ENCODE peak calls at places on chromosome 17, in five cellular contexts. E, N, R, Z and K are unnamed samples.

GRCh38 chr17:71440513-71440912 is 680.3 kb upstream of the SOX9 start:
- DNase-seq in E (peak; percentile 29), N (no peak), R (no peak), Z (no peak), K (no peak)

GRCh38 chr17:79799174-79799537 is 2.3 kb upstream of the CBX8 start:
- DNase-seq in E (no peak), N (no peak), R (no peak), Z (no peak), K (no peak)

GRCh38 chr17:72297326-72298115 is 176.7 kb downstream of the SOX9 start:
- DNase-seq in E (peak; percentile 32), N (peak; percentile 74), R (no peak), Z (no peak), K (peak; percentile 57)

GRCh38 chr17:67779098-67779672 is 46.1 kb upstream of the BPTF start:
- DNase-seq in E (peak; percentile 80), N (no peak), R (peak; percentile 22), Z (peak; percentile 30), K (peak; percentile 39)

GRCh38 chr17:58172369-58173071 is 5.7 kb downstream of the OR4D2 start:
- DNase-seq in E (peak; percentile 49), N (no peak), R (peak; percentile 50), Z (peak; percentile 49), K (no peak)

GRCh38 chr17:32161506-32162365 is 19.4 kb downstream of the RHOT1 start:
- DNase-seq in E (peak; percentile 95), N (peak; percentile 76), R (no peak), Z (no peak), K (no peak)

GRCh38 chr17:27800522-27800921 is at the start of gene NOS2:
- DNase-seq in E (no peak), N (no peak), R (no peak), Z (no peak), K (no peak)

GRCh38 chr17:27741361-27741861 is 58.9 kb downstream of the NOS2 start:
- DNase-seq in E (peak; percentile 14), N (no peak), R (no peak), Z (no peak), K (no peak)

GRCh38 chr17:79842656-79843474 is 3.6 kb upstream of the CBX4 start:
- DNase-seq in E (peak; percentile 34), N (no peak), R (no peak), Z (no peak), K (no peak)

GRCh38 chr17:66947311-66947710 is 17.2 kb upstream of the CACNG4 start:
- DNase-seq in E (no peak), N (no peak), R (no peak), Z (no peak), K (no peak)

GRCh38 chr17:76268991-76269981 is 4.1 kb downstream of the UBALD2 start:
- DNase-seq in E (no peak), N (no peak), R (no peak), Z (peak; percentile 45), K (no peak)

GRCh38 chr17:28585891-28586290 is 9.2 kb upstream of the ALDOC start:
- DNase-seq in E (no peak), N (no peak), R (no peak), Z (no peak), K (no peak)

GRCh38 chr17:10618202-10618635 is 38.9 kb downstream of the MYH3 start:
- DNase-seq in E (peak; percentile 79), N (peak; percentile 54), R (peak; percentile 59), Z (peak; percentile 80), K (no peak)

GRCh38 chr17:382644-383533 is 30.3 kb upstream of the RPH3AL start:
- DNase-seq in E (peak; percentile 67), N (peak; percentile 86), R (no peak), Z (no peak), K (peak; percentile 65)

GRCh38 chr17:50471009-50471905 is 2.6 kb upstream of the CHAD start:
- DNase-seq in E (no peak), N (no peak), R (no peak), Z (no peak), K (no peak)

GRCh38 chr17:2435181-2435741 is 34.4 kb upstream of the MNT start:
- DNase-seq in E (peak; percentile 68), N (no peak), R (no peak), Z (no peak), K (no peak)

GRCh38 chr17:57459286-57459915 is 203.1 kb downstream of the MSI2 start:
- DNase-seq in E (no peak), N (peak; percentile 35), R (no peak), Z (no peak), K (no peak)

GRCh38 chr17:72600934-72601333 is 480.1 kb downstream of the SOX9 start:
- DNase-seq in E (peak; percentile 45), N (peak; percentile 57), R (no peak), Z (no peak), K (no peak)